ENCODE peak calls at places on chromosomes 1 and 21, in seven cellular contexts. F, L, X, H, O, U and C are unnamed samples.

GRCh38 chr1:185960377-185961151 is 226.4 kb downstream of the HMCN1 start:
- DNase-seq in H (no peak), O (no peak), L (no peak), F (no peak), U (no peak), X (peak), C (no peak)

GRCh38 chr21:45494851-45495680 is 47.2 kb downstream of the SLC19A1 start:
- DNase-seq in X (no peak), U (no peak), L (no peak), O (no peak), H (no peak), F (no peak), C (no peak)

GRCh38 chr1:200372095-200372884 is 37.5 kb downstream of the ZNF281 start:
- DNase-seq in L (no peak), H (no peak), X (no peak), O (peak), U (peak), F (no peak), C (peak)

GRCh38 chr1:165162671-165163241 is 193.8 kb downstream of the LMX1A start:
- DNase-seq in L (no peak), H (peak), X (no peak), U (peak), F (no peak), O (peak), C (peak)

GRCh38 chr1:29033829-29034466 is 89.8 kb downstream of the TMEM200B start:
- DNase-seq in X (peak), F (no peak), H (peak), O (no peak), L (no peak), U (peak), C (peak)

GRCh38 chr1:3306583-3307285 is 147.7 kb upstream of the ARHGEF16 start:
- DNase-seq in L (no peak), H (no peak), F (no peak), U (no peak), X (no peak), O (no peak), C (no peak)

GRCh38 chr1:43651188-43651587 is 1.2 kb downstream of the KDM4A start:
- DNase-seq in L (no peak), U (no peak), O (peak), F (no peak), X (no peak), H (no peak), C (no peak)

GRCh38 chr1:2233468-2233867 is 5.3 kb downstream of the SKI start:
- DNase-seq in X (no peak), F (no peak), O (peak), H (no peak), U (no peak), L (no peak), C (no peak)

GRCh38 chr1:212975607-212975918 is 25.2 kb downstream of the VASH2 start:
- DNase-seq in X (no peak), L (no peak), F (peak), H (no peak), U (no peak), O (no peak), C (no peak)

GRCh38 chr1:74107394-74107793 is 90.6 kb downstream of the LRRIQ3 start:
- DNase-seq in F (no peak), U (no peak), X (no peak), O (no peak), L (no peak), H (no peak), C (no peak)

GRCh38 chr1:30185313-30185712 is 538.1 kb downstream of the MATN1 start:
- DNase-seq in F (peak), H (no peak), U (no peak), L (no peak), X (no peak), O (no peak), C (no peak)

GRCh38 chr1:219422811-219423598 is 189.9 kb downstream of the ZC3H11B start:
- DNase-seq in O (no peak), L (no peak), F (no peak), X (no peak), H (no peak), U (no peak), C (peak)

GRCh38 chr21:32693581-32693980 is 34.2 kb downstream of the SYNJ1 start:
- DNase-seq in F (no peak), H (no peak), L (no peak), X (no peak), U (no peak), O (no peak), C (no peak)

GRCh38 chr1:162548170-162548569 is 13.4 kb upstream of the UAP1 start:
- DNase-seq in O (no peak), H (no peak), U (no peak), F (no peak), X (no peak), L (no peak), C (no peak)

GRCh38 chr1:97204468-97204867 is 482.9 kb downstream of the PTBP2 start:
- DNase-seq in L (no peak), X (no peak), U (no peak), H (no peak), F (no peak), O (no peak), C (no peak)

GRCh38 chr1:8218351-8219092 is 99.4 kb upstream of the SLC45A1 start:
- DNase-seq in U (no peak), F (no peak), H (no peak), X (no peak), L (no peak), O (no peak), C (peak)

GRCh38 chr1:108121361-108122143 is 78.6 kb downstream of the SLC25A24 start:
- DNase-seq in L (no peak), U (no peak), H (no peak), O (peak), X (no peak), F (no peak), C (no peak)

GRCh38 chr21:29938968-29939858 is 583 bp downstream of the GRIK1 start:
- DNase-seq in X (peak), U (no peak), F (no peak), L (no peak), O (no peak), H (no peak), C (no peak)

GRCh38 chr1:84000196-84000885 is 1.4 kb upstream of the TTLL7 start:
- DNase-seq in H (no peak), X (no peak), U (no peak), L (no peak), O (no peak), F (no peak), C (no peak)

GRCh38 chr1:245859510-245860114 is 647.5 kb downstream of the SMYD3 start:
- DNase-seq in O (no peak), L (no peak), F (no peak), X (no peak), H (no peak), U (no peak), C (peak)

GRCh38 chr1:213374369-213374768 is 323.3 kb downstream of the RPS6KC1 start:
- DNase-seq in L (peak), F (no peak), X (peak), O (peak), H (peak), U (peak), C (peak)

GRCh38 chr1:12296623-12297022 is 66.8 kb downstream of the VPS13D start:
- DNase-seq in F (no peak), H (no peak), X (no peak), O (no peak), U (no peak), L (no peak), C (peak)

GRCh38 chr1:45815667-45816458 is 12.5 kb downstream of the MAST2 start:
- DNase-seq in H (no peak), U (no peak), O (no peak), X (no peak), F (no peak), L (no peak), C (peak)